ENCODE peak calls at places on chromosomes 2 and 18, in nine cellular contexts. Q is choroid plexus epithelial cell, K is A549, C is BE2C, O is coronary artery, I is psoas muscle, L is HCT116, J is AG09309, H is vagina. Y is an unnamed sample.

GRCh38 chr2:38610851-38611801 is 8.4 kb upstream of the HNRNPLL start:
- DNase-seq in Q (no peak), K (no peak), C (no peak), O (no peak), I (no peak), L (no peak), J (no peak), H (no peak), Y (peak)

GRCh38 chr2:239806758-239807434 is 218.2 kb downstream of the NDUFA10 start:
- DNase-seq in Q (no peak), K (no peak), C (no peak), O (peak), I (no peak), L (no peak), J (no peak), H (peak), Y (no peak)

GRCh38 chr18:9612215-9612830 is 2.0 kb downstream of the PPP4R1 start:
- DNase-seq in Q (peak), K (peak), C (peak), O (no peak), I (no peak), L (peak), J (no peak), H (no peak), Y (peak)

GRCh38 chr2:240507060-240507777 is 50.6 kb downstream of the ANKMY1 start:
- DNase-seq in Q (no peak), K (no peak), C (no peak), O (peak), I (no peak), L (no peak), J (no peak), H (peak), Y (no peak)

GRCh38 chr2:175414872-175415487 is 233.5 kb upstream of the ATP5MC3 start:
- DNase-seq in Q (peak), K (peak), C (peak), O (no peak), I (peak), L (peak), J (peak), H (no peak), Y (peak)

GRCh38 chr2:10646153-10646552 is 43.6 kb downstream of the NOL10 start:
- DNase-seq in Q (peak), K (no peak), C (no peak), O (no peak), I (no peak), L (no peak), J (no peak), H (no peak), Y (no peak)

GRCh38 chr2:66696374-66696773 is 261.4 kb downstream of the MEIS1 start:
- DNase-seq in Q (no peak), K (no peak), C (no peak), O (no peak), I (no peak), L (no peak), J (no peak), H (no peak), Y (no peak)

GRCh38 chr2:69149631-69150215 is 136.7 kb downstream of the ANTXR1 start:
- DNase-seq in Q (peak), K (peak), C (peak), O (peak), I (peak), L (no peak), J (peak), H (no peak), Y (peak)

GRCh38 chr2:232013701-232014353 is 52.3 kb downstream of the DIS3L2 start:
- DNase-seq in Q (peak), K (no peak), C (no peak), O (no peak), I (no peak), L (no peak), J (peak), H (no peak), Y (peak)

GRCh38 chr2:62474173-62474572 is 31.8 kb downstream of the TMEM17 start:
- DNase-seq in Q (no peak), K (no peak), C (no peak), O (no peak), I (no peak), L (no peak), J (no peak), H (no peak), Y (no peak)

GRCh38 chr2:238251986-238252385 is 12.1 kb upstream of the HES6 start:
- DNase-seq in Q (no peak), K (no peak), C (no peak), O (no peak), I (no peak), L (no peak), J (no peak), H (no peak), Y (no peak)

GRCh38 chr2:36468463-36469266 is 113.1 kb downstream of the CRIM1 start:
- DNase-seq in Q (peak), K (no peak), C (no peak), O (no peak), I (no peak), L (no peak), J (no peak), H (no peak), Y (peak)

GRCh38 chr2:148614332-148615049 is 30.1 kb upstream of the EPC2 start:
- DNase-seq in Q (peak), K (peak), C (no peak), O (no peak), I (no peak), L (peak), J (no peak), H (no peak), Y (no peak)

GRCh38 chr2:30037016-30037415 is 109.8 kb upstream of the YPEL5 start:
- DNase-seq in Q (no peak), K (no peak), C (no peak), O (no peak), I (no peak), L (no peak), J (no peak), H (no peak), Y (peak)

GRCh38 chr18:47931707-47932103 is 1.2 kb upstream of the SMAD2 start:
- DNase-seq in Q (peak), K (no peak), C (peak), O (no peak), I (no peak), L (no peak), J (no peak), H (no peak), Y (peak)

GRCh38 chr2:43109261-43109743 is 117.1 kb downstream of the ZFP36L2 start:
- DNase-seq in Q (no peak), K (no peak), C (no peak), O (no peak), I (no peak), L (no peak), J (no peak), H (no peak), Y (no peak)
- H3K4me3 ChIP-seq in Q (no peak), K (no peak), C (no peak), O (no peak), I (no peak), L (no peak), J (no peak), H (no peak), Y (no peak)

GRCh38 chr18:28588884-28589549 is 412.1 kb upstream of the CDH2 start:
- DNase-seq in Q (peak), K (no peak), C (no peak), O (no peak), I (no peak), L (no peak), J (peak), H (no peak), Y (peak)

GRCh38 chr18:28582724-28583123 is 405.8 kb upstream of the CDH2 start:
- DNase-seq in Q (no peak), K (no peak), C (no peak), O (no peak), I (no peak), L (no peak), J (no peak), H (no peak), Y (no peak)

GRCh38 chr18:28581503-28582169 is 404.7 kb upstream of the CDH2 start:
- DNase-seq in Q (peak), K (no peak), C (peak), O (no peak), I (no peak), L (no peak), J (no peak), H (no peak), Y (no peak)

GRCh38 chr18:28584726-28585125 is 407.8 kb upstream of the CDH2 start:
- DNase-seq in Q (peak), K (no peak), C (no peak), O (no peak), I (no peak), L (peak), J (peak), H (no peak), Y (peak)
- TF ChIP-seq CTCF in Q (no peak), K (no peak), C (no peak), O (no peak), I (no peak), L (no peak), J (no peak), H (no peak), Y (no peak)

GRCh38 chr2:152165306-152165705 is 10.3 kb downstream of the STAM2 start:
- DNase-seq in Q (no peak), K (no peak), C (no peak), O (no peak), I (no peak), L (no peak), J (no peak), H (no peak), Y (no peak)

GRCh38 chr2:152162141-152162540 is 13.4 kb downstream of the STAM2 start:
- DNase-seq in Q (no peak), K (no peak), C (no peak), O (no peak), I (no peak), L (no peak), J (no peak), H (no peak), Y (no peak)

GRCh38 chr2:152167070-152167469 is 8.5 kb downstream of the STAM2 start:
- DNase-seq in Q (peak), K (no peak), C (no peak), O (no peak), I (no peak), L (no peak), J (no peak), H (no peak), Y (no peak)

GRCh38 chr2:152165780-152166179 is 9.8 kb downstream of the STAM2 start:
- DNase-seq in Q (no peak), K (no peak), C (no peak), O (no peak), I (no peak), L (no peak), J (no peak), H (no peak), Y (no peak)

DNA sequence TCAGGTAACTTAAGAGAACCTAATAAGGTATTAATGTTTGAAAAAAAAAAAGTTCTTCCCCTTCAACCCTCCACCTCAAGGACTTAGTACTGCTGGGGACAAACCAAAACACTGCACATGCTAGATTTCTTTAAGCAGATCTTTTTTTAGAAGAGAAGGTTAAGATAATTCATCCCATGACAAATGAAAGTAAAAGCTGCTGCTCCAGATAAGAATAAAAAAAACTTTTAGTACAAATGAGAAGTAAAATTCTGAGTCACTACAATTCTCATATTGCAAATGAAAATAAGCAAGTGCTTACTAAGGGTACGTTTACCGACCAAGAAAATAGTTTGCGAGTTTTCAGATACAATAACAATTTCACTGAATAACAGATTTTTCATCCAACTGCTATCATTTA is 8.9 kb downstream of the STAM2 start:
- DNase-seq in Q (peak), K (no peak), C (no peak), O (no peak), I (no peak), L (no peak), J (peak), H (no peak), Y (peak)
- H3K4me3 ChIP-seq in Q (no peak), K (no peak), C (no peak), O (peak), I (no peak), L (no peak), J (no peak), H (no peak), Y (no peak)

GRCh38 chr2:8000861-8001260 is 681.0 kb upstream of the ID2 start:
- DNase-seq in Q (peak), K (peak), C (no peak), O (no peak), I (no peak), L (no peak), J (no peak), H (no peak), Y (peak)

GRCh38 chr2:7994397-7994951 is 687.4 kb upstream of the ID2 start:
- DNase-seq in Q (no peak), K (no peak), C (peak), O (no peak), I (no peak), L (no peak), J (no peak), H (no peak), Y (no peak)

GRCh38 chr2:7999683-8000476 is 682.0 kb upstream of the ID2 start:
- DNase-seq in Q (no peak), K (no peak), C (no peak), O (no peak), I (no peak), L (no peak), J (no peak), H (peak), Y (no peak)

GRCh38 chr2:7992612-7993596 is 689.0 kb upstream of the ID2 start:
- DNase-seq in Q (peak), K (no peak), C (peak), O (no peak), I (no peak), L (no peak), J (no peak), H (no peak), Y (peak)

GRCh38 chr2:7997279-7997678 is 684.6 kb upstream of the ID2 start:
- DNase-seq in Q (no peak), K (no peak), C (no peak), O (no peak), I (no peak), L (no peak), J (no peak), H (no peak), Y (no peak)
- TF ChIP-seq CTCF in Q (no peak), K (no peak), C (no peak), O (no peak), I (no peak), L (no peak), J (no peak), H (no peak), Y (no peak)